ENCODE peak calls at places on chromosomes 3 and 15, in six cellular contexts. H is activated effector memory CD4-positive, alpha-beta T cell treated with anti-CD3 and anti-CD28 coated beads, Interleukin-2, amount 50 U/mL, for 16 hours; T is stimulated activated CD4-positive, alpha-beta T cell treated with anti-CD3 and anti-CD28 coated beads, Interleukin-2, amount 100 ng/mL, for 24 hours; U is AG09319; B is K562; J is Daoy. E is an unnamed sample.

GRCh38 chr15:88243895-88244787 is 12.4 kb downstream of the NTRK3 start:
- DNase-seq in H (no peak), T (peak; percentile 30), U (no peak), B (peak; percentile 67), J (no peak), E (peak; percentile 47)

GRCh38 chr3:194306771-194307640 is 44.1 kb downstream of the CPN2 start:
- DNase-seq in H (peak; percentile 63), T (no peak), U (no peak), B (no peak), J (no peak), E (no peak)

GRCh38 chr3:178392553-178392952 is 143.7 kb upstream of the KCNMB2 start:
- DNase-seq in H (no peak), T (no peak), U (peak; percentile 88), B (no peak), J (no peak), E (peak; percentile 55)

GRCh38 chr3:107604057-107604802 is 81.5 kb downstream of the BBX start:
- DNase-seq in H (no peak), T (no peak), U (no peak), B (no peak), J (peak; percentile 8), E (no peak)

GRCh38 chr3:141372656-141373055 is 4.4 kb downstream of the ZBTB38 start:
- DNase-seq in H (no peak), T (no peak), U (no peak), B (no peak), J (no peak), E (no peak)

GRCh38 chr3:102059145-102059943 is 210.0 kb downstream of the NFKBIZ start:
- DNase-seq in H (no peak), T (no peak), U (no peak), B (no peak), J (no peak), E (no peak)

GRCh38 chr3:146814601-146815315 is 209.6 kb upstream of the PLSCR5 start:
- DNase-seq in H (no peak), T (no peak), U (no peak), B (no peak), J (no peak), E (no peak)

GRCh38 chr3:177776656-177777055 is 579.4 kb upstream of the TBL1XR1 start:
- DNase-seq in H (no peak), T (no peak), U (no peak), B (no peak), J (peak; percentile 88), E (peak; percentile 24)

GRCh38 chr15:97968380-97968779 is 7.9 kb downstream of the ARRDC4 start:
- DNase-seq in H (no peak), T (no peak), U (peak; percentile 84), B (no peak), J (peak; percentile 9), E (no peak)

GRCh38 chr3:28799084-28799483 is 450.5 kb upstream of the AZI2 start:
- DNase-seq in H (no peak), T (no peak), U (no peak), B (no peak), J (no peak), E (peak; percentile 2)

GRCh38 chr3:65953881-65954733 is 84.6 kb downstream of the MAGI1 start:
- DNase-seq in H (no peak), T (no peak), U (no peak), B (no peak), J (peak; percentile 26), E (peak; percentile 62)

GRCh38 chr3:196124608-196125007 is 42.7 kb upstream of the TFRC start:
- DNase-seq in H (no peak), T (no peak), U (no peak), B (no peak), J (no peak), E (no peak)

GRCh38 chr3:124230432-124230831 is 238.5 kb upstream of the ROPN1 start:
- DNase-seq in H (no peak), T (no peak), U (no peak), B (no peak), J (no peak), E (no peak)

GRCh38 chr3:9066775-9067174 is 103.5 kb upstream of the RAD18 start:
- DNase-seq in H (no peak), T (no peak), U (no peak), B (no peak), J (no peak), E (no peak)

GRCh38 chr3:102192575-102192974 is 242.2 kb upstream of the ZPLD1 start:
- DNase-seq in H (no peak), T (no peak), U (no peak), B (no peak), J (no peak), E (no peak)

GRCh38 chr15:91866971-91867372 is 13.5 kb downstream of the SLCO3A1 start:
- DNase-seq in H (no peak), T (no peak), U (no peak), B (no peak), J (peak; percentile 60), E (no peak)

GRCh38 chr15:89740137-89740536 is 10.9 kb downstream of the MESP1 start:
- DNase-seq in H (peak; percentile 72), T (peak; percentile 65), U (peak; percentile 27), B (peak; percentile 77), J (peak; percentile 69), E (peak; percentile 88)

GRCh38 chr3:69425249-69425648 is 39.4 kb upstream of the FRMD4B start:
- DNase-seq in H (no peak), T (peak; percentile 26), U (no peak), B (peak; percentile 4), J (peak; percentile 15), E (peak; percentile 80)

GRCh38 chr3:49867871-49868321 is 1.8 kb downstream of the CAMKV start:
- DNase-seq in H (no peak), T (no peak), U (no peak), B (peak; percentile 44), J (peak; percentile 27), E (peak; percentile 59)

GRCh38 chr15:65165875-65166274 is 19.3 kb downstream of the CLPX start:
- DNase-seq in H (no peak), T (no peak), U (no peak), B (no peak), J (no peak), E (no peak)

E was measured in dermis blood vessel endothelial cell.